ENCODE peak calls at places on chromosome 20, in five cellular contexts. Y is CD8-positive, alpha-beta T cell; X is heart left ventricle; D is SJCRH30; N is neural progenitor cell. B is an unnamed sample.

GRCh38 chr20:57601211-57601570 is 19.0 kb downstream of the ZBP1 start:
- DNase-seq in Y (no peak), X (no peak), D (no peak), N (no peak), B (no peak)

GRCh38 chr20:35042268-35042667 is 50.3 kb downstream of the TRPC4AP start:
- DNase-seq in Y (no peak), D (no peak), N (no peak), X (no peak), B (no peak)

GRCh38 chr20:51639206-51639832 is 96.8 kb upstream of the NFATC2 start:
- DNase-seq in N (peak; percentile 81), Y (peak; percentile 35), X (peak; percentile 52), D (peak; percentile 78), B (peak; percentile 82)

GRCh38 chr20:9218412-9219001 is 149.6 kb downstream of the PLCB4 start:
- DNase-seq in X (no peak), D (no peak), Y (no peak), N (no peak), B (no peak)

GRCh38 chr20:45968801-45969711 is 2.9 kb downstream of the ZNF335 start:
- DNase-seq in X (no peak), D (no peak), N (no peak), Y (no peak), B (no peak)

GRCh38 chr20:17938889-17939619 is 29.5 kb downstream of the SNX5 start:
- DNase-seq in N (peak; percentile 92), X (peak; percentile 68), D (peak; percentile 74), Y (peak; percentile 63), B (peak; percentile 85)

GRCh38 chr20:11182715-11183114 is 508.9 kb upstream of the JAG1 start:
- DNase-seq in Y (no peak), X (no peak), N (no peak), D (no peak), B (no peak)

GRCh38 chr20:54067606-54068174 is 2.7 kb downstream of the BCAS1 start:
- DNase-seq in D (no peak), N (no peak), Y (no peak), X (peak; percentile 55), B (no peak)

GRCh38 chr20:42435230-42435629 is 754.5 kb downstream of the PTPRT start:
- DNase-seq in Y (no peak), X (no peak), N (no peak), D (no peak), B (no peak)

GRCh38 chr20:24379116-24379927 is 90.1 kb upstream of the SYNDIG1 start:
- DNase-seq in X (peak; percentile 47), Y (no peak), D (no peak), N (no peak), B (no peak)

GRCh38 chr20:13771853-13772453 is 12.8 kb downstream of the ESF1 start:
- DNase-seq in X (no peak), D (peak; percentile 37), Y (no peak), N (peak; percentile 24), B (no peak)

GRCh38 chr20:50689864-50690263 is 1.5 kb downstream of the RIPOR3 start:
- DNase-seq in Y (no peak), X (peak; percentile 49), D (no peak), N (no peak), B (no peak)

GRCh38 chr20:4813076-4813838 is 91.5 kb downstream of the PRND start:
- DNase-seq in X (peak; percentile 59), D (no peak), N (no peak), Y (no peak), B (peak; percentile 83)

GRCh38 chr20:47365023-47365764 is 8.7 kb upstream of the ZMYND8 start:
- DNase-seq in Y (no peak), X (no peak), D (no peak), N (no peak), B (no peak)

GRCh38 chr20:6140947-6141346 is 18.1 kb upstream of the FERMT1 start:
- DNase-seq in D (peak; percentile 65), Y (no peak), N (peak; percentile 14), X (no peak), B (no peak)

GRCh38 chr20:33948480-33948879 is 45.2 kb upstream of the RALY start:
- DNase-seq in Y (no peak), N (no peak), D (no peak), X (no peak), B (no peak)

GRCh38 chr20:63682384-63683139 is 13.9 kb upstream of the TNFRSF6B start:
- DNase-seq in X (peak; percentile 71), Y (no peak), N (no peak), D (peak; percentile 77), B (no peak)

GRCh38 chr20:44850272-44850671 is 35.2 kb upstream of the YWHAB start:
- DNase-seq in D (no peak), X (no peak), Y (no peak), N (no peak), B (no peak)

GRCh38 chr20:36144336-36144735 is 10.2 kb upstream of the EPB41L1 start:
- DNase-seq in N (no peak), X (no peak), D (no peak), Y (no peak), B (no peak)

GRCh38 chr20:36148439-36148838 is 6.1 kb upstream of the EPB41L1 start:
- DNase-seq in D (no peak), N (no peak), Y (no peak), X (no peak), B (no peak)

GRCh38 chr20:36149012-36149411 is 5.5 kb upstream of the EPB41L1 start:
- DNase-seq in X (no peak), Y (no peak), D (no peak), N (no peak), B (no peak)

GRCh38 chr20:36147707-36148106 is 6.8 kb upstream of the EPB41L1 start:
- DNase-seq in D (no peak), X (no peak), Y (no peak), N (no peak), B (no peak)

GRCh38 chr20:36145877-36146707 is 8.4 kb upstream of the EPB41L1 start:
- DNase-seq in X (peak; percentile 86), D (no peak), Y (no peak), N (no peak), B (no peak)
- H3K4me1 ChIP-seq in X (peaks cover 15% of the 10 kb centered on the region), D (no peaks in the 10 kb centered on the region), Y (no peaks in the 10 kb centered on the region), N (no peaks in the 10 kb centered on the region), B (peaks cover 4% of the 10 kb centered on the region)

DNA sequence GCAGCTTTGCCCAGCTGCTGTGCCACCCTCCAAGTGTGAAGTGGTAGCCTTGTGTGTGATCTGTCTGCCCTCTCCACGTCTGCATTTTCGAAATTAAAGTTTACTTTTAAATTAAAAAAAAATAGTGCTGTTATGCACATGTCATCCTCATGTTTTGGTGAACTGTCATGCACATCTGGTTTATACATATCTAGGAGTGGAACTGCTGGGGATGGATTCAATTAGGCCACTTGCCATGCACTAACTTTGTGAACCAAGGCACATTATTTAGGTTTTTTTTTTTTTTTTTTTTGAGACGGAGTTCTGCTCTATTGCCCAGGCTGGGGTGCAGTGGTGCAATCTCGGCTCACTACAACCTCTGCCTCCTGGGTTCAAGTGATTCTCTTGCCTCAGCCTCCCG is 3.6 kb downstream of the GTSF1L start:
- DNase-seq in Y (no peak), N (no peak), D (no peak), X (no peak), B (no peak)
- H3K4me1 ChIP-seq in Y (peaks cover 57% of the 10 kb centered on the region), N (peaks cover 12% of the 10 kb centered on the region), D (peaks cover 31% of the 10 kb centered on the region), X (no peaks in the 10 kb centered on the region), B (no peaks in the 10 kb centered on the region)

GRCh38 chr20:37901667-37902503 is 1.0 kb upstream of the VSTM2L start:
- DNase-seq in Y (no peak), D (peak; percentile 63), X (no peak), N (peak; percentile 82), B (no peak)

GRCh38 chr20:37904845-37905244 is 1.9 kb downstream of the VSTM2L start:
- DNase-seq in N (no peak), D (no peak), X (no peak), Y (no peak), B (no peak)

GRCh38 chr20:37904008-37904675 is 1.2 kb downstream of the VSTM2L start:
- DNase-seq in Y (no peak), X (no peak), D (no peak), N (no peak), B (no peak)

GRCh38 chr20:37902504-37903313 is at the start of gene VSTM2L:
- DNase-seq in Y (no peak), D (no peak), X (no peak), N (peak; percentile 79), B (no peak)

DNA sequence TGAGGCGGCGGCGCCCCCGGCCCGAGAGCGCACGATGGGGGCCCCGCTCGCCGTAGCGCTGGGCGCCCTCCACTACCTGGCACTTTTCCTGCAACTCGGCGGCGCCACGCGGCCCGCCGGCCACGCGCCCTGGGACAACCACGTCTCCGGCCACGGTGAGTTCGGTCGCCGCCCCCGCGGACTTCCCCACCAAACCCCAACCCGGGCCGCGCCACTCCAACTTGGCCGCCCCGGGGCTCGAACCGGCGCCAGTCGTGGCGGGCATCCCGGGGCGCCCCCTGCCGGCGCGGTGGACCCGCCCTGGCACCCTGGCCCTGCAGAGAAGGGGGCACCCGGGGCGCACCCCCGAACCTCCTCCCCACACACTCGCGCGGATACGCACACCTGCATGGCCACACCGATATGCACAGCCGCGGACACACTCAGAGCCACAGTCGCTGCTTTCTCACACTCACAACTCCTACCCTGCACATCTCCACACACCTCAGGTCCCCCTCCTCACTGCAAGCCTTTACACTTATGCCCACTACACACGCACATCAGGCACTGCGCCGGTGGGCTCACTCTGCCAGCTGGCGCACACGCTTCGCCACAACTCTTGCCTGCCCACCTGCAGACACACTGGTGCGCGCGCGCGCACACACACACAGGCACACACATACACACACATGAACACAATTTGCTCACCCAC is 535 bp downstream of the VSTM2L start:
- DNase-seq in D (no peak), Y (no peak), N (no peak), X (no peak), B (no peak)
- H3K4me1 ChIP-seq in D (peaks cover 14% of the 10 kb centered on the region), Y (no peaks in the 10 kb centered on the region), N (peaks cover 22% of the 10 kb centered on the region), X (no peaks in the 10 kb centered on the region), B (peaks cover 16% of the 10 kb centered on the region)

DNA sequence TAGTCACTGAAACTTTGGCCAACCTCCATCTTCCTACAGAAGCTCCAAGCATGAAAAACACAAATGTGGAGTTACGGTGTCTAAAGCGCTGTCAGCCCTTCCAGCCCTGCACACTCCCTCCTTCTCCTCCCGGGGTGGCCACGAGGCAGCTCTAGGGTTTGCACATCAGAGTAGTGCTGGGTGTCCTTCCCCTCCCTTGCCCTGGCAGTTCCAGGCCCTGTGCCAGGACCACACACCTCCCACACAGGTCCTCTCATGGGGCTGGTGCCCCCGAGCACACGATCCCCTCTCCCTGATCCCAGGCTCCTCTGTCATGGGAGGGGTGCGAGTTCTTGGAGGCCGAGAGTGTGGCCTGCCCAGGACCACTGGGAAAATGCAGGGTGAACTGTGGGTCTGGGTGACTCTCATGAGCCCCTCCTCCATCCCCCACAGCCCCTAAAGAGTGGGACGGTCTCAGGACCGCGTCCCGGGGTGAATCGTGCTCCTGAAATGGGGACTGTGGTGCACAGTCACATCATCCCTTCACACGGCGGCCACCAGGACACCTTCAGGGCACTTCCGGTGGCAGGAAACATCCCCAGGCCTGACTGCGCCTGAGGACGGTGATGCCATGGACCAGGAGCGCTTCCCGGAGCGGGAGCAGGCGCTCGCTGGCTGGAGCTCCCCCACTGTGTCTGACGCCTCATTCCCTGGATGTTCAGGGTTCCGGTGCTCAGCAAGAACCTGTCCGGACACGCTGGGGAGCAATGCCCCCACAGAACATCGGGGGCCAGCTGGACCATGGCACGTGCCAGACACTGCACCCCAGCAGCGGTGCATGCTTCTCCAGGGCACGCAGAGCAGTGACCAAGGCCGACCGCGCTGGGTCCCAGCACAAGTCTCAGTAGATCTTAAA is 42.8 kb upstream of the SLCO4A1 start:
- DNase-seq in Y (no peak), N (no peak), D (no peak), X (no peak), B (no peak)
- H3K4me1 ChIP-seq in Y (peaks cover 26% of the 10 kb centered on the region), N (no peaks in the 10 kb centered on the region), D (peaks cover 5% of the 10 kb centered on the region), X (peaks cover 12% of the 10 kb centered on the region), B (no peaks in the 10 kb centered on the region)